ENCODE peak calls at places on chromosomes 3 and 15, in six cellular contexts. One of them, this sample, is unnamed.
A peak's percentile ranks its signal among the peaks of the same experiment; 100 is the strongest.

GRCh38 chr3:5347486-5347885 is 160.0 kb downstream of the EDEM1 start:
- DNase-seq in NCI-H1417: peak; percentile 30
- DNase-seq in midbrain: no peak
- DNase-seq in ELR: no peak
- DNase-seq in breast epithelium: no peak
- DNase-seq in naive thymus-derived CD8-positive, alpha-beta T cell: no peak
- DNase-seq in this sample: no peak

GRCh38 chr3:159627229-159627628 is 361.4 kb upstream of the IL12A start:
- DNase-seq in NCI-H1417: no peak
- DNase-seq in midbrain: no peak
- DNase-seq in ELR: no peak
- DNase-seq in breast epithelium: no peak
- DNase-seq in naive thymus-derived CD8-positive, alpha-beta T cell: no peak
- DNase-seq in this sample: no peak

GRCh38 chr3:154421067-154421466 is 8.9 kb downstream of the GPR149 start:
- DNase-seq in NCI-H1417: no peak
- DNase-seq in midbrain: no peak
- DNase-seq in ELR: peak; percentile 24
- DNase-seq in breast epithelium: no peak
- DNase-seq in naive thymus-derived CD8-positive, alpha-beta T cell: no peak
- DNase-seq in this sample: peak; percentile 56

GRCh38 chr3:24149032-24149431 is 203.9 kb downstream of the NR1D2 start:
- DNase-seq in NCI-H1417: no peak
- DNase-seq in midbrain: no peak
- DNase-seq in ELR: no peak
- DNase-seq in breast epithelium: no peak
- DNase-seq in naive thymus-derived CD8-positive, alpha-beta T cell: no peak
- DNase-seq in this sample: no peak

GRCh38 chr3:117168896-117169295 is 459.3 kb downstream of the TUSC7 start:
- DNase-seq in NCI-H1417: peak; percentile 67
- DNase-seq in midbrain: no peak
- DNase-seq in ELR: no peak
- DNase-seq in breast epithelium: no peak
- DNase-seq in naive thymus-derived CD8-positive, alpha-beta T cell: no peak
- DNase-seq in this sample: no peak

GRCh38 chr15:89500397-89501270 is 4.3 kb upstream of the RHCG start:
- DNase-seq in NCI-H1417: no peak
- DNase-seq in midbrain: no peak
- DNase-seq in ELR: peak; percentile 19
- DNase-seq in breast epithelium: no peak
- DNase-seq in naive thymus-derived CD8-positive, alpha-beta T cell: no peak
- DNase-seq in this sample: peak; percentile 54

GRCh38 chr3:109803274-109803673 is 465.9 kb upstream of the DPPA4 start:
- DNase-seq in NCI-H1417: no peak
- DNase-seq in midbrain: no peak
- DNase-seq in ELR: peak; percentile 38
- DNase-seq in breast epithelium: no peak
- DNase-seq in naive thymus-derived CD8-positive, alpha-beta T cell: no peak
- DNase-seq in this sample: no peak

GRCh38 chr3:112671930-112672715 is 31.2 kb upstream of the CCDC80 start:
- DNase-seq in NCI-H1417: peak; percentile 48
- DNase-seq in midbrain: no peak
- DNase-seq in ELR: peak; percentile 82
- DNase-seq in breast epithelium: no peak
- DNase-seq in naive thymus-derived CD8-positive, alpha-beta T cell: no peak
- DNase-seq in this sample: no peak

GRCh38 chr3:156892701-156893100 is 66.5 kb downstream of the LEKR1 start:
- DNase-seq in NCI-H1417: no peak
- DNase-seq in midbrain: no peak
- DNase-seq in ELR: peak; percentile 97
- DNase-seq in breast epithelium: no peak
- DNase-seq in naive thymus-derived CD8-positive, alpha-beta T cell: no peak
- DNase-seq in this sample: no peak

GRCh38 chr3:48486952-48487351 is 17.0 kb downstream of the SHISA5 start:
- DNase-seq in NCI-H1417: no peak
- DNase-seq in midbrain: no peak
- DNase-seq in ELR: no peak
- DNase-seq in breast epithelium: no peak
- DNase-seq in naive thymus-derived CD8-positive, alpha-beta T cell: no peak
- DNase-seq in this sample: no peak

GRCh38 chr3:9630550-9631139 is 18.7 kb upstream of the MTMR14 start:
- DNase-seq in NCI-H1417: no peak
- DNase-seq in midbrain: no peak
- DNase-seq in ELR: no peak
- DNase-seq in breast epithelium: no peak
- DNase-seq in naive thymus-derived CD8-positive, alpha-beta T cell: no peak
- DNase-seq in this sample: no peak

GRCh38 chr3:154730221-154730620 is 300.2 kb upstream of the GPR149 start:
- DNase-seq in NCI-H1417: peak; percentile 65
- DNase-seq in midbrain: peak; percentile 2
- DNase-seq in ELR: no peak
- DNase-seq in breast epithelium: no peak
- DNase-seq in naive thymus-derived CD8-positive, alpha-beta T cell: no peak
- DNase-seq in this sample: no peak

GRCh38 chr15:73493936-73494335 is 51.0 kb downstream of the REC114 start:
- DNase-seq in NCI-H1417: no peak
- DNase-seq in midbrain: no peak
- DNase-seq in ELR: no peak
- DNase-seq in breast epithelium: no peak
- DNase-seq in naive thymus-derived CD8-positive, alpha-beta T cell: no peak
- DNase-seq in this sample: no peak

GRCh38 chr3:156761713-156762575 is 64.2 kb upstream of the LEKR1 start:
- DNase-seq in NCI-H1417: no peak
- DNase-seq in midbrain: no peak
- DNase-seq in ELR: no peak
- DNase-seq in breast epithelium: no peak
- DNase-seq in naive thymus-derived CD8-positive, alpha-beta T cell: no peak
- DNase-seq in this sample: no peak

GRCh38 chr15:98518823-98519561 is 129.3 kb upstream of the IGF1R start:
- DNase-seq in NCI-H1417: peak; percentile 86
- DNase-seq in midbrain: peak; percentile 71
- DNase-seq in ELR: peak; percentile 76
- DNase-seq in breast epithelium: no peak
- DNase-seq in naive thymus-derived CD8-positive, alpha-beta T cell: peak; percentile 42
- DNase-seq in this sample: peak; percentile 82

GRCh38 chr15:29821416-29822099 is 710 bp downstream of the TJP1 start:
- DNase-seq in NCI-H1417: peak; percentile 32
- DNase-seq in midbrain: peak; percentile 39
- DNase-seq in ELR: peak; percentile 90
- DNase-seq in breast epithelium: peak; percentile 70
- DNase-seq in naive thymus-derived CD8-positive, alpha-beta T cell: no peak
- DNase-seq in this sample: peak; percentile 48

GRCh38 chr15:77819841-77820728 is 187.4 kb upstream of the LINGO1 start:
- DNase-seq in NCI-H1417: no peak
- DNase-seq in midbrain: no peak
- DNase-seq in ELR: peak; percentile 48
- DNase-seq in breast epithelium: no peak
- DNase-seq in naive thymus-derived CD8-positive, alpha-beta T cell: no peak
- DNase-seq in this sample: peak; percentile 67

GRCh38 chr3:112111785-112112402 is 21.2 kb downstream of the GCSAM start:
- DNase-seq in NCI-H1417: peak; percentile 48
- DNase-seq in midbrain: peak; percentile 58
- DNase-seq in ELR: peak; percentile 78
- DNase-seq in breast epithelium: peak; percentile 45
- DNase-seq in naive thymus-derived CD8-positive, alpha-beta T cell: peak; percentile 68
- DNase-seq in this sample: peak; percentile 73

GRCh38 chr15:75029378-75030022 is 6.1 kb downstream of the PPCDC start:
- DNase-seq in NCI-H1417: peak; percentile 75
- DNase-seq in midbrain: peak; percentile 67
- DNase-seq in ELR: peak; percentile 84
- DNase-seq in breast epithelium: peak; percentile 89
- DNase-seq in naive thymus-derived CD8-positive, alpha-beta T cell: peak; percentile 87
- DNase-seq in this sample: peak; percentile 92

This sample was measured in RPMI8226.